ENCODE peak calls at places on chromosomes 5 and 9, in seven cellular contexts. Q, W, E, L, P, J and T are unnamed samples.

GRCh38 chr5:74464512-74465209 is 175.9 kb downstream of the ENC1 start:
- DNase-seq in J (no peak), Q (no peak), E (no peak), W (no peak), P (no peak), L (peak), T (no peak)

GRCh38 chr9:110729628-110730027 is 61.0 kb downstream of the MUSK start:
- DNase-seq in P (no peak), J (no peak), L (no peak), Q (no peak), W (no peak), E (no peak), T (no peak)

GRCh38 chr5:172731286-172732073 is 39.5 kb downstream of the DUSP1 start:
- DNase-seq in J (no peak), P (no peak), L (no peak), W (no peak), E (no peak), Q (no peak), T (no peak)

GRCh38 chr9:135788576-135789300 is 86.8 kb downstream of the KCNT1 start:
- DNase-seq in W (no peak), P (no peak), J (no peak), E (peak), Q (no peak), L (no peak), T (no peak)

GRCh38 chr9:116476935-116477381 is 210.1 kb upstream of the TRIM32 start:
- DNase-seq in L (no peak), P (no peak), Q (no peak), W (no peak), J (peak), E (no peak), T (peak)

GRCh38 chr5:88555658-88556057 is 287.0 kb upstream of the TMEM161B start:
- DNase-seq in J (peak), P (no peak), E (no peak), W (peak), Q (peak), L (no peak), T (peak)

GRCh38 chr9:88814521-88815101 is 176.7 kb upstream of the S1PR3 start:
- DNase-seq in J (peak), E (no peak), L (no peak), P (no peak), W (no peak), Q (no peak), T (no peak)

GRCh38 chr9:38296853-38297252 is 95.6 kb upstream of the ALDH1B1 start:
- DNase-seq in J (no peak), P (no peak), E (no peak), Q (no peak), W (no peak), L (no peak), T (no peak)

GRCh38 chr5:75498208-75498777 is 13.1 kb downstream of the CERT1 start:
- DNase-seq in J (no peak), W (no peak), P (no peak), E (no peak), Q (no peak), L (no peak), T (no peak)

GRCh38 chr9:573551-574410 is 267.7 kb upstream of the DMRT1 start:
- DNase-seq in E (no peak), J (no peak), L (no peak), Q (no peak), P (no peak), W (no peak), T (no peak)

GRCh38 chr5:120605325-120606079 is 141.4 kb downstream of the PRR16 start:
- DNase-seq in Q (no peak), W (no peak), P (no peak), L (no peak), E (no peak), J (no peak), T (no peak)

GRCh38 chr5:136053336-136054121 is 24.7 kb downstream of the TGFBI start:
- DNase-seq in Q (no peak), W (no peak), J (no peak), L (no peak), P (no peak), E (no peak), T (no peak)

GRCh38 chr5:139694556-139695182 is 46.5 kb downstream of the CXXC5 start:
- DNase-seq in P (no peak), J (no peak), E (no peak), Q (no peak), W (no peak), L (no peak), T (no peak)

GRCh38 chr9:113930384-113930783 is 54.3 kb downstream of the ZNF618 start:
- DNase-seq in L (no peak), W (no peak), E (no peak), J (no peak), P (no peak), Q (no peak), T (no peak)

GRCh38 chr9:34572092-34572491 is 17.4 kb downstream of the CNTFR start:
- DNase-seq in L (no peak), E (peak), P (no peak), J (no peak), W (no peak), Q (no peak), T (no peak)

GRCh38 chr5:126718246-126718868 is 58.6 kb upstream of the LMNB1 start:
- DNase-seq in W (no peak), P (no peak), Q (no peak), L (no peak), E (no peak), J (no peak), T (no peak)

GRCh38 chr9:116450378-116451139 is 236.5 kb upstream of the TRIM32 start:
- DNase-seq in L (peak), E (no peak), P (no peak), W (no peak), J (no peak), Q (no peak), T (no peak)

GRCh38 chr9:78573205-78573604 is 276.3 kb downstream of the PSAT1 start:
- DNase-seq in W (no peak), E (no peak), P (no peak), J (no peak), Q (no peak), L (no peak), T (peak)

GRCh38 chr9:5869315-5870019 is 21.2 kb upstream of the MLANA start:
- DNase-seq in J (no peak), E (no peak), P (no peak), W (peak), L (peak), Q (peak), T (no peak)

GRCh38 chr5:32392039-32392438 is 52.5 kb downstream of the ZFR start:
- DNase-seq in E (no peak), L (no peak), Q (no peak), J (no peak), P (no peak), W (no peak), T (no peak)

GRCh38 chr5:169299651-169300467 is 1.1 kb downstream of the SLIT3 start:
- DNase-seq in E (no peak), J (no peak), Q (no peak), P (no peak), W (no peak), L (no peak), T (no peak)

GRCh38 chr9:123081824-123082223 is 48.4 kb downstream of the GPR21 start:
- DNase-seq in E (no peak), P (no peak), J (no peak), W (peak), L (peak), Q (peak), T (peak)

GRCh38 chr9:137052998-137053943 is 590 bp downstream of the ENTPD2 start:
- DNase-seq in P (no peak), L (no peak), W (no peak), J (no peak), Q (no peak), E (no peak), T (no peak)

GRCh38 chr5:154899107-154899816 is 38.7 kb downstream of the GEMIN5 start:
- DNase-seq in J (no peak), P (no peak), W (no peak), Q (no peak), E (no peak), L (no peak), T (no peak)

GRCh38 chr5:158975363-158975762 is 124.4 kb downstream of the EBF1 start:
- DNase-seq in P (no peak), L (no peak), W (no peak), E (no peak), Q (no peak), J (no peak), T (no peak)

GRCh38 chr5:63401434-63402046 is 560.7 kb downstream of the HTR1A start:
- DNase-seq in W (peak), E (peak), P (no peak), Q (peak), L (peak), J (peak), T (peak)